ENCODE peak calls at places on chromosomes 12 and 14, in six cellular contexts. Q is sigmoid colon, S is tibial nerve, C is HT-29, H is stromal cell of bone marrow, Y is esophagus squamous epithelium. G is an unnamed sample.

GRCh38 chr14:89616425-89617141 is 199.6 kb upstream of the FOXN3 start:
- DNase-seq in H (no peak), C (no peak), Y (no peak), S (no peak), Q (no peak), G (no peak)

GRCh38 chr12:24759155-24759554 is 189.7 kb downstream of the BCAT1 start:
- DNase-seq in Y (no peak), H (no peak), Q (no peak), C (no peak), S (no peak), G (no peak)

GRCh38 chr12:98916106-98916505 is 271.0 kb downstream of the APAF1 start:
- DNase-seq in Y (no peak), H (no peak), S (no peak), C (no peak), Q (no peak), G (no peak)

GRCh38 chr12:31011746-31012567 is 61.7 kb upstream of the DDX11 start:
- DNase-seq in Y (no peak), Q (peak; percentile 42), H (no peak), S (no peak), C (peak; percentile 42), G (no peak)

GRCh38 chr12:122785503-122785902 is 11.1 kb downstream of the CCDC62 start:
- DNase-seq in Y (no peak), Q (no peak), S (no peak), H (no peak), C (no peak), G (no peak)

GRCh38 chr14:61472025-61472672 is 150.8 kb downstream of the PRKCH start:
- DNase-seq in S (no peak), H (peak; percentile 95), C (peak; percentile 30), Y (no peak), Q (no peak), G (no peak)

GRCh38 chr14:101066826-101067508 is 163.4 kb upstream of the RTL1 start:
- DNase-seq in C (no peak), S (no peak), H (no peak), Y (no peak), Q (peak; percentile 58), G (no peak)

GRCh38 chr14:69298131-69299071 is 38.4 kb downstream of the GALNT16 start:
- DNase-seq in C (no peak), Y (no peak), H (no peak), Q (no peak), S (no peak), G (no peak)

GRCh38 chr12:90851800-90852718 is 102.9 kb downstream of the CCER1 start:
- DNase-seq in Q (no peak), C (peak; percentile 34), Y (no peak), S (no peak), H (no peak), G (no peak)

GRCh38 chr14:81005540-81006228 is 50.3 kb downstream of the TSHR start:
- DNase-seq in Q (no peak), C (no peak), S (no peak), Y (no peak), H (no peak), G (no peak)

GRCh38 chr12:111932241-111932640 is 80.7 kb downstream of the TMEM116 start:
- DNase-seq in S (no peak), C (no peak), Y (no peak), H (no peak), Q (no peak), G (no peak)

GRCh38 chr12:2796187-2796663 is 1.5 kb downstream of the FKBP4 start:
- DNase-seq in H (no peak), C (peak; percentile 39), Y (no peak), S (no peak), Q (no peak), G (no peak)

GRCh38 chr14:80172380-80173055 is 38.8 kb downstream of the DIO2 start:
- DNase-seq in S (no peak), C (no peak), H (peak; percentile 50), Q (no peak), Y (no peak), G (no peak)

GRCh38 chr12:64098709-64099354 is 123.3 kb downstream of the KICS2 start:
- DNase-seq in S (no peak), H (no peak), C (no peak), Q (peak; percentile 75), Y (no peak), G (no peak)

GRCh38 chr12:65335021-65335714 is 56.7 kb downstream of the MSRB3 start:
- DNase-seq in S (peak; percentile 10), H (peak; percentile 40), C (peak; percentile 51), Q (peak; percentile 65), Y (no peak), G (no peak)

GRCh38 chr12:97716356-97716755 is 253.8 kb downstream of the RMST start:
- DNase-seq in H (peak; percentile 2), Q (no peak), C (peak; percentile 36), S (peak; percentile 8), Y (no peak), G (no peak)

GRCh38 chr12:54654926-54655325 is 6.8 kb upstream of the DCD start:
- DNase-seq in Q (no peak), H (no peak), C (no peak), Y (no peak), S (no peak), G (no peak)

GRCh38 chr12:49130151-49131050 is 794 bp downstream of the TUBA1B start:
- DNase-seq in S (peak; percentile 84), Y (peak; percentile 65), Q (peak; percentile 97), C (peak; percentile 96), H (peak; percentile 83), G (peak; percentile 67)